ENCODE peak calls at places on chromosomes 13 and 19, in seven cellular contexts. Z, N, F, Y, D, X and L are unnamed samples.
A peak's percentile ranks its signal among the peaks of the same experiment; 100 is the strongest.

GRCh38 chr13:77857810-77858209 is 60.8 kb downstream of the EDNRB start:
- DNase-seq in Y (peak; percentile 47), Z (peak; percentile 43), D (no peak), F (no peak), N (peak; percentile 72), X (no peak), L (no peak)

GRCh38 chr13:71590654-71591148 is 276.3 kb downstream of the DACH1 start:
- DNase-seq in F (no peak), Z (no peak), N (no peak), Y (no peak), X (no peak), D (no peak), L (no peak)

GRCh38 chr13:75637101-75637774 is 1.1 kb downstream of the LMO7 start:
- DNase-seq in Z (peak; percentile 45), X (no peak), F (peak; percentile 60), N (no peak), Y (no peak), D (no peak), L (no peak)

GRCh38 chr13:114112826-114113322 is 19.5 kb downstream of the RASA3 start:
- DNase-seq in F (no peak), X (no peak), N (no peak), D (no peak), Z (no peak), Y (no peak), L (no peak)

GRCh38 chr13:51687928-51688714 is 103.9 kb downstream of the WDFY2 start:
- DNase-seq in N (no peak), X (no peak), Y (no peak), Z (no peak), D (no peak), F (no peak), L (no peak)

GRCh38 chr13:34900288-34900739 is 41.8 kb upstream of the NBEA start:
- DNase-seq in N (no peak), F (no peak), X (peak; percentile 53), D (no peak), Y (no peak), Z (no peak), L (no peak)

GRCh38 chr19:36009220-36009619 is 607 bp upstream of the SYNE4 start:
- DNase-seq in D (peak; percentile 56), Y (peak; percentile 45), N (peak; percentile 48), Z (peak; percentile 48), X (peak; percentile 82), F (peak; percentile 93), L (peak; percentile 64)

GRCh38 chr13:113182046-113182445 is 23.6 kb downstream of the PROZ start:
- DNase-seq in F (no peak), Z (peak; percentile 47), D (no peak), X (no peak), Y (peak; percentile 51), N (no peak), L (no peak)

GRCh38 chr19:51318687-51319675 is 7.5 kb downstream of the IGLON5 start:
- DNase-seq in Y (no peak), X (no peak), F (no peak), N (no peak), D (no peak), Z (no peak), L (no peak)

GRCh38 chr13:89660752-89661151 is 1686.7 kb upstream of the MIR17HG start:
- DNase-seq in D (peak; percentile 40), X (no peak), F (no peak), Z (no peak), N (no peak), Y (no peak), L (no peak)

DNA sequence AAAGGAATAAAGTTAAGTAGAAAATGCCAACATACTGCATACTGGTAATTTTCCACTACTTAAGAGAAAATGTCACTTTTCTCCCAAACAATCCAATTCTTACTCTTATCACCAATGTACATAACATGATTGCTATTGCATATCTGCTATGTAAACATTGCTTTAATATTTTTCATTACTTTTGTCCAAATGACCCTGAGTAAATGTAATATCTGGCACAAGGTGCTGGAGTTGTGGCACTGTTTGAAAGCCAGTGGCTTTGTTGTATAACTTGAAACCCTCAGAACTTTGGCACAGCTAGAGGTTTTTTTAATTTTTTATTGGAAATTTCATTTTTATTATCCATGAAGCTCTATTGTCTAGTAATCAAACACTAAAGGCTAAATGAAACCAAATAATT is 45.7 kb upstream of the SPRY2 start:
- DNase-seq in X (no peak), F (no peak), Y (no peak), D (no peak), Z (no peak), N (no peak), L (peak; percentile 26)
- H3K9ac ChIP-seq in X (no peak overlapping the region), F (no peak overlapping the region), Y (no peak overlapping the region), D (no peak overlapping the region), Z (no peak overlapping the region), N (no peak overlapping the region), L (no peak overlapping the region)

GRCh38 chr19:6535558-6536137 is 4.8 kb downstream of the TNFSF9 start:
- DNase-seq in N (no peak), F (no peak), X (no peak), Y (no peak), Z (no peak), D (no peak), L (no peak)

GRCh38 chr19:6534451-6535093 is 3.7 kb downstream of the TNFSF9 start:
- DNase-seq in X (peak; percentile 71), N (no peak), Y (no peak), F (no peak), D (no peak), Z (no peak), L (no peak)

GRCh38 chr19:6532244-6532999 is 1.6 kb downstream of the TNFSF9 start:
- DNase-seq in F (no peak), Y (no peak), X (no peak), D (no peak), Z (no peak), N (no peak), L (no peak)

GRCh38 chr19:6533000-6533328 is 2.1 kb downstream of the TNFSF9 start:
- DNase-seq in Y (no peak), F (no peak), N (no peak), Z (no peak), X (no peak), D (no peak), L (no peak)

GRCh38 chr19:6533746-6534418 is 3.1 kb downstream of the TNFSF9 start:
- DNase-seq in X (peak; percentile 65), D (no peak), F (no peak), Y (no peak), Z (no peak), N (no peak), L (no peak)
- H3K27ac ChIP-seq in X (no peak overlapping the region), D (no peak overlapping the region), F (no peak overlapping the region), Y (no peak overlapping the region), Z (no peak overlapping the region), N (no peak overlapping the region), L (no peak overlapping the region)

GRCh38 chr19:40724848-40725247 is 7.9 kb downstream of the ITPKC start:
- DNase-seq in F (no peak), N (no peak), Y (no peak), X (no peak), Z (no peak), D (no peak), L (no peak)
- H3K36me3 ChIP-seq in F (peaks cover 28% of the 10 kb centered on the region), N (peaks cover 48% of the 10 kb centered on the region), Y (peaks cover 22% of the 10 kb centered on the region), X (peaks cover 3% of the 10 kb centered on the region), Z (peaks cover 9% of the 10 kb centered on the region), D (peaks cover 17% of the 10 kb centered on the region), L (peaks cover 4% of the 10 kb centered on the region)

DNA sequence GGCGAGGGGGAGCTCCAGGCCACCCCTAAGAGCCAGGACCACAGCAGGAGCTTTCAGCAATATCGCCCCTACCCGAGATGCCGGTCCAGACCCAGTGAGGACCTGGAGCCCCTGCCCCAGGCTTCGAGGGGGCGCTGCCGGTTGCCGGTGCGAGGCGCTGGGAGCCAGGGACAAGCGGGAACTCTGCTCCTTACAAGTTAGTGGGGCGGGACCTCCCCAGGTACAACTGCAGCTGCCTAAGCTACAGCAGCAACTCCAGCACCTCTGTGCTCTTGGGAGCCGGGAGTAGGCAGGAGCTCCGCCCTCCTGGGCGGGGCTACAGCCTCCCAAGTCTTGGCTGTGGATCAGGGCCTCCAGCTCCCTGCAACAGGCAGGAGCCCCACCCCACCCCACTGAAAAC is 15.2 kb upstream of the TSC22D1 start:
- DNase-seq in D (no peak), Z (no peak), N (no peak), F (no peak), Y (no peak), X (peak; percentile 77), L (no peak)
- H3K9ac ChIP-seq in D (no peak overlapping the region), Z (no peak overlapping the region), N (no peak overlapping the region), F (no peak overlapping the region), Y (no peak overlapping the region), X (no peak overlapping the region), L (no peak overlapping the region)

GRCh38 chr19:17113127-17113785 is 37.7 kb downstream of the MYO9B start:
- DNase-seq in D (no peak), Z (no peak), Y (no peak), F (no peak), X (no peak), N (no peak), L (no peak)
- H3K27ac ChIP-seq in D (peak overlapping the region; percentile 81), Z (no peak overlapping the region), Y (no peak overlapping the region), F (no peak overlapping the region), X (peak overlapping the region; percentile 4), N (peak overlapping the region; percentile 18), L (no peak overlapping the region)

DNA sequence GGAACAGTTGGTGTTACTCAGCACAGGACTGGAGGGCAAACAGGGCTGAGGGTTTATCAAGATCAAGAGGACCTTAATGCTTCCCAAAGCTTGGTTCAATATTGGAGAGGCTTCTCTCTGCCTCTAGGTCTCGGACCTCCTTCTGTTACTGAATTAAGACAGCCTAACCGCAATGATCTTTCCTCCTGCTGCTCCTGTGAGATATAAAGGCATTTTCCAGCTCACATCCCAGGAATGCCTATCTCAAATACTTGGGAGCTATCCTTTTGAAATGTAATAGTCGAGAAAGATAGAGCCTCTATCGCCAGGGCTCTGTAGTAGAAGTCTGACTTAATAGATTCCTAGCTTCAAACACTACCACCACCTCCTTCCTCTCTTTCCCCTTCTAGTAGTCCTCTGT is 1475.0 kb downstream of the SLITRK1 start:
- DNase-seq in F (no peak), Y (no peak), Z (no peak), X (no peak), D (no peak), N (no peak), L (no peak)
- H3K36me3 ChIP-seq in F (no peaks in the 10 kb centered on the region), Y (no peaks in the 10 kb centered on the region), Z (no peaks in the 10 kb centered on the region), X (no peaks in the 10 kb centered on the region), D (no peaks in the 10 kb centered on the region), N (no peaks in the 10 kb centered on the region), L (no peaks in the 10 kb centered on the region)

DNA sequence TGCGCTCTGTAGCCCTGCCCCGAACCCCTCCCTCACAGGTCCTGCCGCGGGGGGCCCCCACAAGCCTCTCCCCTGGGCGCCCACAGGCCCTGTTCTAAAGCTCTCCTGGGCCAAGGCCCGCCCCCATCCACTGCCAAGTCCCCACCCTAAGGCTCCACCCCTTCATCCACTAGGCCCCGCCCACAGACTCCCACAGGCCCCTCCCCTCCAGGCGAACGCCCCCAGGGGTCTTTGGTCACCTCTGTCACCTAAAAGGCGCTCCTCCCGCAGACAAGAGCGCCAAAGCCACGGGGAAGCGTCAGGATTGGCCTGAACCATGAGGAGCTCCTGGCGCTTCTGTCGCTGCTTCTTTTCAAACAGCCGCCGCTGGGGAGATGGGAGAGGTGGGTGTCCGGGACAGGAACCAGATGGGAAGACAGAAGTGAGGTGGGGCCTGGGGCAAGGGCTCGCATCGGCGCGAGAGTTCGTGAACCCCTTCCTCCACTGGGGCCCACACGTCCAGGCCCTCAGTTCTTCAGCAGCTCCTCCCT is 2.3 kb downstream of the TULP2 start:
- DNase-seq in N (no peak), F (peak; percentile 64), D (no peak), Z (peak; percentile 58), Y (no peak), X (peak; percentile 96), L (no peak)
- H3K9ac ChIP-seq in N (peak overlapping the region; percentile 13), F (peak overlapping the region; percentile 68), D (no peak overlapping the region), Z (no peak overlapping the region), Y (no peak overlapping the region), X (no peak overlapping the region), L (no peak overlapping the region)